ENCODE peak calls at places on chromosomes 6 and 20, in eight cellular contexts. I, W, C, T, Y, U, Z and X are unnamed samples.

GRCh38 chr6:139474145-139475108 is 100.0 kb upstream of the CITED2 start:
- DNase-seq in I (no peak), W (no peak), C (peak), T (no peak), Y (peak), U (peak), Z (no peak), X (peak)

GRCh38 chr20:52105045-52105572 is 86.5 kb downstream of the ZFP64 start:
- DNase-seq in I (no peak), W (peak), C (peak), T (peak), Y (peak), U (peak), Z (no peak), X (peak)

GRCh38 chr6:118748311-118749062 is 97.1 kb upstream of the CEP85L start:
- DNase-seq in I (no peak), W (no peak), C (peak), T (no peak), Y (peak), U (peak), Z (no peak), X (peak)

GRCh38 chr20:44586289-44586911 is 4.0 kb downstream of the PKIG start:
- DNase-seq in I (no peak), W (no peak), C (no peak), T (no peak), Y (no peak), U (no peak), Z (peak), X (no peak)

GRCh38 chr20:51456511-51457280 is 85.8 kb downstream of the NFATC2 start:
- DNase-seq in I (no peak), W (peak), C (peak), T (peak), Y (peak), U (peak), Z (no peak), X (peak)

GRCh38 chr20:50020283-50020682 is 37.5 kb downstream of the SNAI1 start:
- DNase-seq in I (no peak), W (peak), C (no peak), T (no peak), Y (no peak), U (peak), Z (no peak), X (no peak)

GRCh38 chr6:169990095-169991030 is 238.9 kb downstream of the ERMARD start:
- DNase-seq in I (peak), W (no peak), C (no peak), T (no peak), Y (no peak), U (no peak), Z (no peak), X (no peak)

GRCh38 chr20:16601019-16601418 is 27.8 kb upstream of the KIF16B start:
- DNase-seq in I (no peak), W (no peak), C (no peak), T (no peak), Y (no peak), U (no peak), Z (no peak), X (no peak)

GRCh38 chr6:37239950-37240713 is 17.4 kb upstream of the TBC1D22B start:
- DNase-seq in I (no peak), W (peak), C (no peak), T (peak), Y (no peak), U (peak), Z (peak), X (peak)

GRCh38 chr6:120378582-120379220 is 955.6 kb downstream of the TBC1D32 start:
- DNase-seq in I (no peak), W (peak), C (peak), T (no peak), Y (peak), U (peak), Z (peak), X (peak)

GRCh38 chr6:83168556-83168955 is 24.5 kb downstream of the PGM3 start:
- DNase-seq in I (no peak), W (no peak), C (no peak), T (no peak), Y (no peak), U (no peak), Z (no peak), X (no peak)